ENCODE peak calls at places on chromosomes 11 and 22, in ten cellular contexts. One of them, this sample, is unnamed. For H3K36me3, the result is how much of the 10 kb centered on the place peaks cover.

GRCh38 chr22:36415415-36416168 is 27.8 kb upstream of the MYH9 start:
- DNase-seq in K562: no peak
- DNase-seq in transverse colon: no peak
- DNase-seq in psoas muscle: no peak
- DNase-seq in Panc1: no peak
- DNase-seq in fibroblast of lung: no peak
- DNase-seq in GM06990: no peak
- DNase-seq in cardiac muscle cell: no peak
- DNase-seq in pancreas: no peak
- DNase-seq in brain microvascular endothelial cell: no peak
- DNase-seq in this sample: no peak

GRCh38 chr22:48699531-48699930 is 1128.1 kb downstream of the BRD1 start:
- DNase-seq in K562: no peak
- DNase-seq in transverse colon: no peak
- DNase-seq in psoas muscle: no peak
- DNase-seq in Panc1: no peak
- DNase-seq in fibroblast of lung: no peak
- DNase-seq in GM06990: no peak
- DNase-seq in cardiac muscle cell: no peak
- DNase-seq in pancreas: no peak
- DNase-seq in brain microvascular endothelial cell: no peak
- DNase-seq in this sample: no peak

GRCh38 chr22:22799561-22799960 is 88.1 kb upstream of the IGLL5 start:
- DNase-seq in K562: no peak
- DNase-seq in transverse colon: no peak
- DNase-seq in psoas muscle: no peak
- DNase-seq in Panc1: no peak
- DNase-seq in fibroblast of lung: no peak
- DNase-seq in GM06990: no peak
- DNase-seq in cardiac muscle cell: no peak
- DNase-seq in pancreas: no peak
- DNase-seq in brain microvascular endothelial cell: no peak
- DNase-seq in this sample: no peak

GRCh38 chr11:17381156-17381555 is 7.3 kb downstream of the KCNJ11 start:
- DNase-seq in K562: no peak
- DNase-seq in transverse colon: no peak
- DNase-seq in psoas muscle: no peak
- DNase-seq in Panc1: no peak
- DNase-seq in fibroblast of lung: peak
- DNase-seq in GM06990: no peak
- DNase-seq in cardiac muscle cell: no peak
- DNase-seq in pancreas: no peak
- DNase-seq in brain microvascular endothelial cell: peak
- DNase-seq in this sample: no peak

GRCh38 chr22:48957311-48957986 is 870.2 kb downstream of the BRD1 start:
- DNase-seq in K562: no peak
- DNase-seq in transverse colon: peak
- DNase-seq in psoas muscle: no peak
- DNase-seq in Panc1: no peak
- DNase-seq in fibroblast of lung: no peak
- DNase-seq in GM06990: no peak
- DNase-seq in cardiac muscle cell: no peak
- DNase-seq in pancreas: no peak
- DNase-seq in brain microvascular endothelial cell: no peak
- DNase-seq in this sample: peak

GRCh38 chr11:72702096-72702495 is 27.9 kb upstream of the PDE2A start:
- DNase-seq in K562: no peak
- DNase-seq in transverse colon: no peak
- DNase-seq in psoas muscle: no peak
- DNase-seq in Panc1: no peak
- DNase-seq in fibroblast of lung: no peak
- DNase-seq in GM06990: no peak
- DNase-seq in cardiac muscle cell: no peak
- DNase-seq in pancreas: no peak
- DNase-seq in brain microvascular endothelial cell: no peak
- DNase-seq in this sample: no peak

GRCh38 chr11:41281131-41281742 is 178.2 kb downstream of the LRRC4C start:
- DNase-seq in K562: no peak
- DNase-seq in transverse colon: no peak
- DNase-seq in psoas muscle: no peak
- DNase-seq in Panc1: no peak
- DNase-seq in fibroblast of lung: peak
- DNase-seq in GM06990: no peak
- DNase-seq in cardiac muscle cell: peak
- DNase-seq in pancreas: no peak
- DNase-seq in brain microvascular endothelial cell: peak
- DNase-seq in this sample: no peak

GRCh38 chr11:100823360-100823759 is 136.3 kb downstream of the ARHGAP42 start:
- DNase-seq in K562: no peak
- DNase-seq in transverse colon: no peak
- DNase-seq in psoas muscle: no peak
- DNase-seq in Panc1: no peak
- DNase-seq in fibroblast of lung: no peak
- DNase-seq in GM06990: no peak
- DNase-seq in cardiac muscle cell: no peak
- DNase-seq in pancreas: no peak
- DNase-seq in brain microvascular endothelial cell: no peak
- DNase-seq in this sample: no peak

GRCh38 chr11:110908401-110909106 is 196.3 kb upstream of the ARHGAP20 start:
- DNase-seq in K562: no peak
- DNase-seq in transverse colon: no peak
- DNase-seq in psoas muscle: no peak
- DNase-seq in Panc1: no peak
- DNase-seq in fibroblast of lung: peak
- DNase-seq in GM06990: no peak
- DNase-seq in cardiac muscle cell: no peak
- DNase-seq in pancreas: no peak
- DNase-seq in brain microvascular endothelial cell: peak
- DNase-seq in this sample: no peak

GRCh38 chr22:36461665-36462474 is 19.6 kb downstream of the TXN2 start:
- DNase-seq in K562: no peak
- DNase-seq in transverse colon: no peak
- DNase-seq in psoas muscle: peak
- DNase-seq in Panc1: no peak
- DNase-seq in fibroblast of lung: peak
- DNase-seq in GM06990: no peak
- DNase-seq in cardiac muscle cell: peak
- DNase-seq in pancreas: peak
- DNase-seq in brain microvascular endothelial cell: peak
- DNase-seq in this sample: no peak

GRCh38 chr11:119806064-119806915 is 77.3 kb upstream of the NECTIN1 start:
- DNase-seq in K562: no peak
- DNase-seq in transverse colon: peak
- DNase-seq in psoas muscle: no peak
- DNase-seq in Panc1: no peak
- DNase-seq in fibroblast of lung: no peak
- DNase-seq in GM06990: no peak
- DNase-seq in cardiac muscle cell: no peak
- DNase-seq in pancreas: no peak
- DNase-seq in brain microvascular endothelial cell: no peak
- DNase-seq in this sample: no peak

GRCh38 chr22:40818192-40818746 is 877 bp downstream of the SLC25A17 start:
- DNase-seq in K562: no peak
- DNase-seq in transverse colon: no peak
- DNase-seq in psoas muscle: no peak
- DNase-seq in Panc1: no peak
- DNase-seq in fibroblast of lung: no peak
- DNase-seq in GM06990: no peak
- DNase-seq in cardiac muscle cell: no peak
- DNase-seq in pancreas: no peak
- DNase-seq in brain microvascular endothelial cell: no peak
- DNase-seq in this sample: no peak

GRCh38 chr11:23206736-23207336 is 346.6 kb upstream of the CCDC179 start:
- DNase-seq in K562: no peak
- DNase-seq in transverse colon: no peak
- DNase-seq in psoas muscle: no peak
- DNase-seq in Panc1: no peak
- DNase-seq in fibroblast of lung: peak
- DNase-seq in GM06990: no peak
- DNase-seq in cardiac muscle cell: no peak
- DNase-seq in pancreas: no peak
- DNase-seq in brain microvascular endothelial cell: peak
- DNase-seq in this sample: no peak

GRCh38 chr11:14768789-14769188 is 123.2 kb downstream of the CYP2R1 start:
- DNase-seq in K562: no peak
- DNase-seq in transverse colon: no peak
- DNase-seq in psoas muscle: no peak
- DNase-seq in Panc1: no peak
- DNase-seq in fibroblast of lung: no peak
- DNase-seq in GM06990: no peak
- DNase-seq in cardiac muscle cell: no peak
- DNase-seq in pancreas: no peak
- DNase-seq in brain microvascular endothelial cell: no peak
- DNase-seq in this sample: no peak

GRCh38 chr11:69212121-69213110 is 56.7 kb downstream of the SMIM38 start:
- DNase-seq in K562: no peak
- DNase-seq in transverse colon: no peak
- DNase-seq in psoas muscle: no peak
- DNase-seq in Panc1: no peak
- DNase-seq in fibroblast of lung: no peak
- DNase-seq in GM06990: no peak
- DNase-seq in cardiac muscle cell: no peak
- DNase-seq in pancreas: no peak
- DNase-seq in brain microvascular endothelial cell: no peak
- DNase-seq in this sample: no peak

GRCh38 chr11:67644042-67644441 is 4.5 kb upstream of the TBX10 start:
- DNase-seq in K562: peak
- DNase-seq in transverse colon: no peak
- DNase-seq in psoas muscle: no peak
- DNase-seq in Panc1: no peak
- DNase-seq in fibroblast of lung: no peak
- DNase-seq in GM06990: no peak
- DNase-seq in cardiac muscle cell: no peak
- DNase-seq in pancreas: no peak
- DNase-seq in brain microvascular endothelial cell: no peak
- DNase-seq in this sample: no peak

GRCh38 chr11:121349790-121350189 is 57.2 kb downstream of the SC5D start:
- DNase-seq in K562: no peak
- DNase-seq in transverse colon: no peak
- DNase-seq in psoas muscle: no peak
- DNase-seq in Panc1: no peak
- DNase-seq in fibroblast of lung: no peak
- DNase-seq in GM06990: no peak
- DNase-seq in cardiac muscle cell: no peak
- DNase-seq in pancreas: no peak
- DNase-seq in brain microvascular endothelial cell: no peak
- DNase-seq in this sample: no peak
- H3K36me3 ChIP-seq in K562: under half
- H3K36me3 ChIP-seq in transverse colon: under half
- H3K36me3 ChIP-seq in psoas muscle: under half
- H3K36me3 ChIP-seq in Panc1: under half
- H3K36me3 ChIP-seq in fibroblast of lung: under half
- H3K36me3 ChIP-seq in GM06990: under half
- H3K36me3 ChIP-seq in cardiac muscle cell: under half
- H3K36me3 ChIP-seq in pancreas: under half
- H3K36me3 ChIP-seq in brain microvascular endothelial cell: under half
- H3K36me3 ChIP-seq in this sample: under half

GRCh38 chr22:50169774-50170341 is 673 bp upstream of the PANX2 start:
- DNase-seq in K562: peak
- DNase-seq in transverse colon: no peak
- DNase-seq in psoas muscle: no peak
- DNase-seq in Panc1: no peak
- DNase-seq in fibroblast of lung: peak
- DNase-seq in GM06990: peak
- DNase-seq in cardiac muscle cell: peak
- DNase-seq in pancreas: peak
- DNase-seq in brain microvascular endothelial cell: no peak
- DNase-seq in this sample: no peak
- TF ChIP-seq CTCF in K562: no peak
- TF ChIP-seq CTCF in transverse colon: no peak
- TF ChIP-seq CTCF in psoas muscle: no peak
- TF ChIP-seq CTCF in Panc1: no peak
- TF ChIP-seq CTCF in fibroblast of lung: no peak
- TF ChIP-seq CTCF in GM06990: no peak
- TF ChIP-seq CTCF in cardiac muscle cell: no peak
- TF ChIP-seq CTCF in pancreas: no peak
- TF ChIP-seq CTCF in brain microvascular endothelial cell: no peak
- TF ChIP-seq CTCF in this sample: no peak

DNA sequence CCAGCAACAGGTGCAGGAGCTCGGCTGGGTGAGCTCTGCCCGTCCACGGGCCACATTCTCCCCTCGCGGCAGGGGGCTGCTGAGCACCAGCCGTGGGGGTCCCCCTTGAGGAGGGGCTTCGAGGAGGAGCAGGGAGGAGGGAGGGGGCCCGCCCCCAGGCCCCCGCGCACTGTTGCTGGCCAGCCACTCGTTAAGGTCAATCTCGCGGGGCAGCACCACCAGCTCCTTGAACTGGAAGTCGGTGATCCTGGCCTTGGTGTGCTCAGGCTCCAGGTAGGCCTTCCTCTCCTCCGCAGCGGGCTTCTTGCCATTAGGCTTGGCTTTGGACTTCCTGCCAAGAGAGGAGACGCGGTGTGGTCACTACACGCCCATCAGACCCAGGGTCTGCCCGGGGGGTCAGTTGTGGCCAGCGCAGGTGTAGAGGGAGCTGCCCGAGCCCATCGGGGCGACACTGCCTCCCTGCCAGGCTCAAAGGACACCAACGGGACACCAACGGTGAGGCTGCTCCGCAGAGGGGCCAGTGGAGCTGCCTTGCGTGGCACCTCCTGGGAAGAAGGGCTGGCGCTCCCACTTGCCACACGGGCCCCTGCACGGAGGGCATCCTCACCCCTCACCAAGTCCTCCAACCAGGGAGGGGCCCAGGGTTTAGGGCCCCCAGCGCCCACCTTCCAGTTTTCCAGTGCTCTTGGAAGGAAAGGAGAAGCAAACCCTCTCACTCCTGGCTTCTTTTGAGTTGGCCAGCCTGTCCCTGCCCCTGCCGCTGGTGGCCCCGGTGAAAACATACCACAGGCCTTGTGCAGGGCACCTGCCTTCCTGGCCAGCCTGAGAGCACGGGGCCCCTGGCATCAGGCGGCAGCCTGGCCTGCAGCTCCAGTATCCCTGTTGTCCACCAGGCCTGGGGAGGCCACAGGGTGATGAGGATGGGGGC is 5.8 kb downstream of the MOB2 start:
- DNase-seq in K562: no peak
- DNase-seq in transverse colon: no peak
- DNase-seq in psoas muscle: peak
- DNase-seq in Panc1: no peak
- DNase-seq in fibroblast of lung: no peak
- DNase-seq in GM06990: no peak
- DNase-seq in cardiac muscle cell: no peak
- DNase-seq in pancreas: peak
- DNase-seq in brain microvascular endothelial cell: no peak
- DNase-seq in this sample: no peak
- H3K4me3 ChIP-seq in K562: no peak
- H3K4me3 ChIP-seq in transverse colon: no peak
- H3K4me3 ChIP-seq in psoas muscle: no peak
- H3K4me3 ChIP-seq in Panc1: no peak
- H3K4me3 ChIP-seq in fibroblast of lung: no peak
- H3K4me3 ChIP-seq in GM06990: no peak
- H3K4me3 ChIP-seq in cardiac muscle cell: no peak
- H3K4me3 ChIP-seq in pancreas: no peak
- H3K4me3 ChIP-seq in brain microvascular endothelial cell: no peak
- H3K4me3 ChIP-seq in this sample: no peak

DNA sequence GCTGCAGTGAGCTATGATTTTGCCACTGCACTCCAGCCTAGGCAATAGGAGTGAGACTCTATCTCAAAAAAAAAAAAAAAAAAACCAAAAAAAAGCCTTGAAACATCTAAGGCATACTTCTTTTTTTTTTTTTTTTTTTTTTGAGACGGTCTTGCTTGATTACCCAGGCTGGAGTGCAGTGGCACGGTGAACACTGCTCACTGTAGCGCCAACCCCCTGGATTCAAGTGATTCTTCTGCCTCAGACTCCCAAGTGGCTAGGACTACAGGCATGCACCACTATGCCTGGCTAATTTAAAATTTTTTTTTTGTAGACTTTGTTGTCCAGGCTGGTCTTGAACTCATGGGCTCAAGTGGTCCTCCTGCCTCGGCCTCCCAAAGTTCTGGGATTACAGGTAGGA is 19.5 kb downstream of the ARFGAP3 start:
- DNase-seq in K562: no peak
- DNase-seq in transverse colon: no peak
- DNase-seq in psoas muscle: no peak
- DNase-seq in Panc1: no peak
- DNase-seq in fibroblast of lung: no peak
- DNase-seq in GM06990: no peak
- DNase-seq in cardiac muscle cell: no peak
- DNase-seq in pancreas: no peak
- DNase-seq in brain microvascular endothelial cell: no peak
- DNase-seq in this sample: no peak
- H3K36me3 ChIP-seq in K562: under half
- H3K36me3 ChIP-seq in transverse colon: under half
- H3K36me3 ChIP-seq in psoas muscle: under half
- H3K36me3 ChIP-seq in Panc1: under half
- H3K36me3 ChIP-seq in fibroblast of lung: under half
- H3K36me3 ChIP-seq in GM06990: under half
- H3K36me3 ChIP-seq in cardiac muscle cell: under half
- H3K36me3 ChIP-seq in pancreas: under half
- H3K36me3 ChIP-seq in brain microvascular endothelial cell: under half
- H3K36me3 ChIP-seq in this sample: half or more